ENCODE peak calls at places on chromosomes 12 and 14, in ten cellular contexts. Y is heart left ventricle, A is astrocyte of the spinal cord, Z is AG10803, W is tibial nerve, T is HFF-Myc, G is lung, H is neural progenitor cell, U is A549, J is GM12865. P is an unnamed sample.

GRCh38 chr14:104780513-104781030 is 15.0 kb downstream of the AKT1 start:
- DNase-seq in Y (no peak), A (no peak), Z (no peak), W (no peak), T (no peak), G (no peak), H (no peak), U (no peak), J (no peak), P (no peak)

GRCh38 chr14:85453401-85453800 is 76.5 kb upstream of the FLRT2 start:
- DNase-seq in Y (no peak), A (no peak), Z (no peak), W (no peak), T (no peak), G (no peak), H (no peak), U (no peak), J (no peak), P (no peak)

GRCh38 chr12:93573552-93574223 is 1.2 kb downstream of the SOCS2 start:
- DNase-seq in Y (peak), A (peak), Z (peak), W (no peak), T (no peak), G (no peak), H (peak), U (no peak), J (peak), P (no peak)

GRCh38 chr12:69966409-69966808 is 141.4 kb downstream of the MYRFL start:
- DNase-seq in Y (peak), A (peak), Z (peak), W (peak), T (peak), G (no peak), H (no peak), U (peak), J (no peak), P (no peak)

GRCh38 chr12:87801860-87802720 is 227.1 kb downstream of the C12orf50 start:
- DNase-seq in Y (no peak), A (peak), Z (no peak), W (no peak), T (no peak), G (no peak), H (no peak), U (no peak), J (no peak), P (no peak)

GRCh38 chr12:15800278-15800677 is 11.1 kb upstream of the EPS8 start:
- DNase-seq in Y (no peak), A (no peak), Z (no peak), W (no peak), T (no peak), G (no peak), H (no peak), U (no peak), J (no peak), P (no peak)

GRCh38 chr12:46217686-46218508 is 50.9 kb downstream of the SLC38A1 start:
- DNase-seq in Y (no peak), A (no peak), Z (no peak), W (peak), T (no peak), G (no peak), H (no peak), U (no peak), J (peak), P (no peak)

GRCh38 chr12:118374909-118375308 is 1.4 kb upstream of the SUDS3 start:
- DNase-seq in Y (no peak), A (no peak), Z (peak), W (no peak), T (no peak), G (no peak), H (no peak), U (no peak), J (no peak), P (no peak)

GRCh38 chr12:99598785-99599184 is 48.8 kb upstream of the GARIN6 start:
- DNase-seq in Y (no peak), A (no peak), Z (no peak), W (no peak), T (no peak), G (no peak), H (no peak), U (no peak), J (no peak), P (no peak)
- TF ChIP-seq CTCF in Y (no peak), A (no peak), Z (no peak), W (no peak), T (no peak), G (no peak), H (no peak), U (no peak), J (no peak), P (no peak)

GRCh38 chr14:45034730-45035129 is 49.2 kb upstream of the PRPF39 start:
- DNase-seq in Y (no peak), A (no peak), Z (no peak), W (no peak), T (no peak), G (no peak), H (no peak), U (no peak), J (no peak), P (no peak)
- H3K4me3 ChIP-seq in Y (no peak), A (no peak), Z (no peak), W (no peak), T (no peak), G (no peak), H (no peak), U (no peak), J (no peak), P (no peak)

GRCh38 chr12:9372202-9372601 is 164.0 kb upstream of the PZP start:
- DNase-seq in Y (no peak), A (no peak), Z (peak), W (no peak), T (no peak), G (no peak), H (peak), U (no peak), J (no peak), P (no peak)
- TF ChIP-seq CTCF in Y (peak), A (peak), Z (peak), W (no peak), T (peak), G (no peak), H (peak), U (no peak), J (peak), P (peak)

GRCh38 chr12:41932028-41932427 is 212.6 kb downstream of the GXYLT1 start:
- DNase-seq in Y (no peak), A (no peak), Z (no peak), W (no peak), T (no peak), G (no peak), H (no peak), U (no peak), J (no peak), P (no peak)
- H3K4me3 ChIP-seq in Y (peak), A (peak), Z (peak), W (peak), T (peak), G (peak), H (peak), U (no peak), J (no peak), P (peak)

GRCh38 chr14:101737414-101738367 is 23.8 kb upstream of the PPP2R5C start:
- DNase-seq in Y (no peak), A (no peak), Z (no peak), W (no peak), T (no peak), G (peak), H (no peak), U (no peak), J (peak), P (no peak)
- TF ChIP-seq CTCF in Y (no peak), A (no peak), Z (no peak), W (no peak), T (no peak), G (no peak), H (no peak), U (peak), J (peak), P (no peak)

DNA sequence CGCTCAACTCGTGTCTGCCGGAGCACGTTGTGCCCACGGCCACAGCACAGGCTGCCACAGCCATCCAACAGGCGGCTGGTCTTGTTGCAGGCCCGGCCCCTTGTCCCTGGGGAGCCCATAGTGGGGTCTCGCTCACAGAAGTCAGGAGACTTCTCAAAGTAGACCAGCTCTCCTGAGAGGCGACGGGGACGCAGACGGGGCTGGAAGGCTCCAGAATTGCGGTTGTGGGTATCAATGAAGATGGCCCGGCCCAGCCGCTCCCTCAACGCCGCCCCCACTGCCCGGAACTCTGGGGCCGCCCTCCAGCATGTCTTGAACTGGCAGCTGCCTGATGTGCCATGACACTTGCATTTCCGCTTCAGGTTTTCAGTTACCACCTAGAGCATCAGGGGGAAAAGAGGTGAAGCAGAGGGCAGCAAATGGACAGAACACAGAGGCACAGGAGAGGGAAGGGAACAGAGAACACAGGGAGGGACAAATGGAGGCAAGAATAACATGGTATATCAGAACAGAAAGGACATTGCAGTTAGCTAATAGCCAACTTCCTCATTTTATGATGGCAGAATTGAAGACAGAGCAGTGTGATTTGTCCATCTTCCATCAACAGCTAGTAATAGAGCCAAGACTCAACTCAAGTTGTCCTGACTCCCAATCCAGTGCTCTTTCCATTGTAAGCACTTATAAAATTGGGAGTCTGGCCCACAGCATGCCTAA is 5.2 kb downstream of the WNT10B start:
- DNase-seq in Y (no peak), A (no peak), Z (no peak), W (no peak), T (no peak), G (no peak), H (no peak), U (no peak), J (no peak), P (no peak)
- H3K4me3 ChIP-seq in Y (no peak), A (no peak), Z (no peak), W (no peak), T (no peak), G (no peak), H (no peak), U (no peak), J (no peak), P (no peak)

P was measured in AG04450.